ENCODE peak calls at places on chromosomes 16 and 17, in nine cellular contexts. L, W, B, I, U, O, V, M and Q are unnamed samples.

GRCh38 chr17:28972437-28972836 is 21.1 kb upstream of the PHF12 start:
- DNase-seq in W (no peak), I (peak; percentile 64), B (peak; percentile 51), M (no peak), U (no peak), O (no peak), L (no peak), V (no peak), Q (peak; percentile 64)

GRCh38 chr16:11249233-11250061 is 6.6 kb downstream of the SOCS1 start:
- DNase-seq in W (no peak), V (no peak), U (no peak), L (no peak), O (no peak), M (no peak), I (peak; percentile 49), B (no peak), Q (no peak)

GRCh38 chr17:57401556-57402488 is 145.5 kb downstream of the MSI2 start:
- DNase-seq in W (no peak), O (no peak), L (no peak), U (no peak), M (no peak), V (no peak), I (peak; percentile 86), B (no peak), Q (no peak)

GRCh38 chr17:64687959-64688358 is 25.9 kb upstream of the SMURF2 start:
- DNase-seq in L (no peak), V (no peak), M (no peak), O (no peak), W (no peak), B (peak; percentile 85), I (no peak), U (no peak), Q (no peak)

GRCh38 chr17:73203788-73204479 is 11.1 kb downstream of the COG1 start:
- DNase-seq in U (no peak), L (no peak), M (no peak), W (no peak), I (no peak), B (no peak), O (no peak), V (no peak), Q (no peak)

GRCh38 chr16:67278773-67279295 is 498 bp upstream of the PLEKHG4 start:
- DNase-seq in B (peak; percentile 49), U (peak; percentile 17), M (no peak), W (no peak), O (no peak), V (no peak), L (no peak), I (peak; percentile 73), Q (no peak)

GRCh38 chr17:77530591-77530990 is 389.8 kb downstream of the SEC14L1 start:
- DNase-seq in M (no peak), V (no peak), I (peak; percentile 36), U (no peak), B (no peak), L (no peak), O (peak; percentile 2), W (no peak), Q (no peak)

GRCh38 chr16:60230666-60231065 is 1496.5 kb upstream of the GOT2 start:
- DNase-seq in L (no peak), B (no peak), U (no peak), M (no peak), V (no peak), W (no peak), O (no peak), I (no peak), Q (no peak)

GRCh38 chr16:35561346-35561745 is 2101.9 kb downstream of the TP53TG3F start:
- DNase-seq in V (no peak), W (no peak), M (no peak), U (no peak), L (no peak), B (no peak), O (no peak), I (no peak), Q (no peak)

GRCh38 chr16:27722892-27723450 is 173.0 kb downstream of the KATNIP start:
- DNase-seq in W (no peak), I (no peak), V (no peak), O (no peak), M (no peak), B (no peak), L (no peak), U (no peak), Q (no peak)

GRCh38 chr17:34580685-34581445 is 1.5 kb downstream of the TMEM132E start:
- DNase-seq in O (peak; percentile 17), W (no peak), I (peak; percentile 81), M (no peak), U (no peak), V (no peak), L (no peak), B (peak; percentile 25), Q (no peak)

GRCh38 chr17:76734080-76734840 is 2.9 kb downstream of the SRSF2 start:
- DNase-seq in O (no peak), U (no peak), I (no peak), V (no peak), B (peak; percentile 53), L (peak; percentile 39), W (no peak), M (no peak), Q (peak; percentile 24)

GRCh38 chr17:81193470-81194224 is 27.6 kb upstream of the AATK start:
- DNase-seq in I (no peak), O (no peak), L (no peak), V (no peak), B (no peak), W (no peak), U (no peak), M (no peak), Q (no peak)

GRCh38 chr17:48791128-48792032 is 25.6 kb downstream of the TTLL6 start:
- DNase-seq in L (peak; percentile 73), W (peak; percentile 79), V (peak; percentile 23), B (peak; percentile 88), U (no peak), O (peak; percentile 91), M (peak; percentile 83), I (peak; percentile 98), Q (peak; percentile 92)

GRCh38 chr17:40560592-40561293 is 4.5 kb downstream of the CCR7 start:
- DNase-seq in B (peak; percentile 36), O (peak; percentile 5), W (peak; percentile 62), M (no peak), V (no peak), L (no peak), U (no peak), I (no peak), Q (no peak)

GRCh38 chr17:40558651-40559015 is 6.6 kb downstream of the CCR7 start:
- DNase-seq in U (no peak), B (no peak), W (peak; percentile 16), L (no peak), O (no peak), M (no peak), V (no peak), I (peak; percentile 42), Q (no peak)

GRCh38 chr17:40559954-40560591 is 5.2 kb downstream of the CCR7 start:
- DNase-seq in M (peak; percentile 92), L (peak; percentile 71), W (peak; percentile 91), B (peak; percentile 96), V (peak; percentile 89), U (peak; percentile 69), I (peak; percentile 99), O (peak; percentile 94), Q (peak; percentile 94)

GRCh38 chr17:40558300-40558584 is 7.0 kb downstream of the CCR7 start:
- DNase-seq in U (no peak), I (peak; percentile 32), V (no peak), O (no peak), L (no peak), W (no peak), M (no peak), B (no peak), Q (no peak)

DNA sequence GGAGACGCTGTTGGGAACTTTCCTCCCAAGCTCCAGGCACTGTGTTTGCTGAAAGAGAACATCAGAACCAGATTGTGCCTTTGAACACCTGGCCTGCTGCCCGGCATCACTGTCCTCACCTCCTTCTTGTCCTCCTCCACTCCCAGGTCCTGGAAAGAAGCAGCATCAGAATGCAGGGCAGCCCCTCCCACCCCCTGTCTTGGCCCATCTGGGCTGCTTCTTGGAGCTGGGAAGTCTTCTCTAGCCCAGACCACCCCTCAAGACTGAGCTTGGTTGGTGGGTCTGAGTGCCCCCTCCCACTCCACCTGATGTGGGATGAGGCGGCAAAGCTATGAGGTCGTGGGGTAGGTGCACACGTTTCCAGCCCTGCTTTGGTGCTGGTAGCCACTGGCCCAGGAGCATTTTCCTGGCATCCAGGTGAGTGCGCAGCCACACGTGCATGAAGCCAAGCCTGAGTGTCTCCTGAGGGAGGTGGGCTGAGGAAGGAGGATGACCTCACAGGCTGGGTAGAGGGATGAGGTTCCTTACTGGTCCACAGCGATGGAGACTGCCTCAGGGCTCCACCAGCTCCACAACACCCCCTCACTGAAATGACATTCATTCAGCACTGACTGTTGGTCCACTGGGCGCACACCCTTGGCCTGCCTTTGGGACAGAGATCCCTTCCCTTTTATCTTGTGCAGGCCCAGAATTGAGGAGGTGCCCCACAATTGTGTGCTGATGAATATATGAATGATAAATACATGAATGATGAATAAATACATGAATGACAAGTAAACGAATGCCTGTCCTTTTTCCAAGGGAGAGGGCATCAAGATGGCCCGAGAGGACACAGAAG is 6.0 kb downstream of the CCR7 start:
- DNase-seq in O (no peak), M (no peak), I (peak; percentile 47), V (no peak), B (peak; percentile 23), W (peak; percentile 53), L (no peak), U (no peak), Q (no peak)
- H3K27ac ChIP-seq in O (peak overlapping the region; percentile 52), M (peak overlapping the region; percentile 65), I (no peak overlapping the region), V (peak overlapping the region; percentile 82), B (peak overlapping the region; percentile 68), W (no peak overlapping the region), L (no peak overlapping the region), U (peak overlapping the region; percentile 96), Q (no peak overlapping the region)

DNA sequence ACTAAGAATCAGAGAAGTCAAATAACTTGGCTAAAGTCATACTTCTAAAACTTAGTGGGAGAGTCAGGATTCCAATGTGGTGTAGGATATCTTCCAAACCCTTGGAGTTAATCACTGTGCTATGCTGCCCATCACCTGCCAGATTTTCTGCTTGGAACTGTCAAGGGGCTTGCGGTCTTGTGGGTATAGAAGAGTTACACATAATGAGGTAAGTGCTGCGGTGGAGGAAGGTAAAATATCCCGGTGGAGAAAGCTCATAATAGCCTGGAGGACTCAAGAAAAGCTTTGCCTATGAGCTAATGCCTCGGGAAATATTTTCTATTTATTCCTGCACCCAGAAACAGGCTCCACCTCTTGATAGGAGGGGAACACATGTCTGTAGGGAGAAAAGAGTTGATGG is 195.6 kb downstream of the UTP18 start:
- DNase-seq in U (no peak), I (no peak), M (no peak), V (no peak), O (no peak), L (no peak), W (no peak), B (no peak), Q (no peak)
- H3K36me3 ChIP-seq in U (no peaks in the 10 kb centered on the region), I (no peaks in the 10 kb centered on the region), M (no peaks in the 10 kb centered on the region), V (no peaks in the 10 kb centered on the region), O (no peaks in the 10 kb centered on the region), L (no peaks in the 10 kb centered on the region), W (no peaks in the 10 kb centered on the region), B (no peaks in the 10 kb centered on the region), Q (no peaks in the 10 kb centered on the region)

GRCh38 chr17:1107083-1107776 is 72.6 kb downstream of the ABR start:
- DNase-seq in L (no peak), W (no peak), B (no peak), V (no peak), U (no peak), O (no peak), I (no peak), M (no peak), Q (no peak)
- H3K4me3 ChIP-seq in L (no peak overlapping the region), W (peak overlapping the region; percentile 86), B (peak overlapping the region; percentile 80), V (peak overlapping the region; percentile 92), U (no peak overlapping the region), O (no peak overlapping the region), I (no peak overlapping the region), M (no peak overlapping the region), Q (no peak overlapping the region)

GRCh38 chr16:17432902-17433576 is 37.7 kb downstream of the XYLT1 start:
- DNase-seq in V (no peak), O (no peak), W (no peak), M (no peak), B (peak; percentile 70), I (no peak), L (no peak), U (no peak), Q (no peak)
- H3K27ac ChIP-seq in V (peak overlapping the region; percentile 50), O (no peak overlapping the region), W (peak overlapping the region; percentile 36), M (no peak overlapping the region), B (peak overlapping the region; percentile 14), I (no peak overlapping the region), L (no peak overlapping the region), U (no peak overlapping the region), Q (no peak overlapping the region)